ENCODE peak calls at places on chromosome 20, in six cellular contexts. One of them, this sample, is unnamed.

GRCh38 chr20:32612831-32613595 is 27.9 kb upstream of the NOL4L start:
- DNase-seq in substantia nigra: no peak
- DNase-seq in stomach: no peak
- DNase-seq in right cardiac atrium: no peak
- DNase-seq in caudate nucleus: no peak
- DNase-seq in CD4-positive, alpha-beta memory T cell: no peak
- DNase-seq in this sample: no peak

GRCh38 chr20:16423311-16424212 is 149.7 kb downstream of the KIF16B start:
- DNase-seq in CD4-positive, alpha-beta memory T cell: no peak
- DNase-seq in substantia nigra: no peak
- DNase-seq in caudate nucleus: no peak
- DNase-seq in stomach: no peak
- DNase-seq in right cardiac atrium: no peak
- DNase-seq in this sample: no peak

GRCh38 chr20:62906209-62906608 is 20.1 kb downstream of the DIDO1 start:
- DNase-seq in caudate nucleus: no peak
- DNase-seq in substantia nigra: no peak
- DNase-seq in CD4-positive, alpha-beta memory T cell: no peak
- DNase-seq in right cardiac atrium: no peak
- DNase-seq in stomach: no peak
- DNase-seq in this sample: no peak

GRCh38 chr20:43916875-43917371 is 2.3 kb downstream of the TOX2 start:
- DNase-seq in substantia nigra: no peak
- DNase-seq in right cardiac atrium: no peak
- DNase-seq in stomach: no peak
- DNase-seq in CD4-positive, alpha-beta memory T cell: no peak
- DNase-seq in caudate nucleus: no peak
- DNase-seq in this sample: no peak

GRCh38 chr20:47019106-47019824 is 124.6 kb downstream of the EYA2 start:
- DNase-seq in CD4-positive, alpha-beta memory T cell: no peak
- DNase-seq in stomach: no peak
- DNase-seq in caudate nucleus: no peak
- DNase-seq in right cardiac atrium: peak; percentile 28
- DNase-seq in substantia nigra: no peak
- DNase-seq in this sample: no peak

GRCh38 chr20:42041000-42041565 is 422.9 kb upstream of the CHD6 start:
- DNase-seq in CD4-positive, alpha-beta memory T cell: no peak
- DNase-seq in right cardiac atrium: no peak
- DNase-seq in stomach: no peak
- DNase-seq in substantia nigra: no peak
- DNase-seq in caudate nucleus: no peak
- DNase-seq in this sample: no peak

GRCh38 chr20:1875762-1876161 is 19.4 kb upstream of the SIRPA start:
- DNase-seq in right cardiac atrium: no peak
- DNase-seq in stomach: no peak
- DNase-seq in substantia nigra: no peak
- DNase-seq in CD4-positive, alpha-beta memory T cell: no peak
- DNase-seq in caudate nucleus: no peak
- DNase-seq in this sample: no peak

GRCh38 chr20:4795394-4795793 is 73.7 kb downstream of the PRND start:
- DNase-seq in substantia nigra: no peak
- DNase-seq in CD4-positive, alpha-beta memory T cell: no peak
- DNase-seq in stomach: no peak
- DNase-seq in caudate nucleus: no peak
- DNase-seq in right cardiac atrium: no peak
- DNase-seq in this sample: no peak

GRCh38 chr20:19785886-19786285 is 27.8 kb downstream of the RIN2 start:
- DNase-seq in CD4-positive, alpha-beta memory T cell: no peak
- DNase-seq in substantia nigra: no peak
- DNase-seq in stomach: no peak
- DNase-seq in caudate nucleus: no peak
- DNase-seq in right cardiac atrium: no peak
- DNase-seq in this sample: no peak

GRCh38 chr20:37226889-37227288 is 34.7 kb downstream of the GHRH start:
- DNase-seq in CD4-positive, alpha-beta memory T cell: no peak
- DNase-seq in caudate nucleus: no peak
- DNase-seq in right cardiac atrium: peak; percentile 71
- DNase-seq in stomach: peak; percentile 30
- DNase-seq in substantia nigra: no peak
- DNase-seq in this sample: no peak

GRCh38 chr20:15924556-15924955 is 648.7 kb downstream of the KIF16B start:
- DNase-seq in stomach: no peak
- DNase-seq in caudate nucleus: no peak
- DNase-seq in CD4-positive, alpha-beta memory T cell: no peak
- DNase-seq in substantia nigra: no peak
- DNase-seq in right cardiac atrium: no peak
- DNase-seq in this sample: no peak

GRCh38 chr20:52379723-52380336 is 188.3 kb upstream of the ZFP64 start:
- DNase-seq in right cardiac atrium: peak; percentile 20
- DNase-seq in CD4-positive, alpha-beta memory T cell: peak; percentile 28
- DNase-seq in caudate nucleus: no peak
- DNase-seq in stomach: peak; percentile 66
- DNase-seq in substantia nigra: peak; percentile 20
- DNase-seq in this sample: no peak

GRCh38 chr20:20821496-20822260 is 109.2 kb upstream of the RALGAPA2 start:
- DNase-seq in substantia nigra: no peak
- DNase-seq in stomach: no peak
- DNase-seq in right cardiac atrium: no peak
- DNase-seq in CD4-positive, alpha-beta memory T cell: no peak
- DNase-seq in caudate nucleus: no peak
- DNase-seq in this sample: no peak

GRCh38 chr20:44692932-44693476 is 22.2 kb upstream of the CCN5 start:
- DNase-seq in right cardiac atrium: peak; percentile 90
- DNase-seq in stomach: peak; percentile 33
- DNase-seq in caudate nucleus: no peak
- DNase-seq in CD4-positive, alpha-beta memory T cell: no peak
- DNase-seq in substantia nigra: no peak
- DNase-seq in this sample: peak; percentile 84

GRCh38 chr20:31695849-31696804 is 26.5 kb downstream of the BCL2L1 start:
- DNase-seq in stomach: no peak
- DNase-seq in substantia nigra: no peak
- DNase-seq in caudate nucleus: no peak
- DNase-seq in CD4-positive, alpha-beta memory T cell: no peak
- DNase-seq in right cardiac atrium: peak; percentile 55
- DNase-seq in this sample: peak; percentile 53

GRCh38 chr20:3563548-3564177 is 92.8 kb downstream of the ATRN start:
- DNase-seq in right cardiac atrium: no peak
- DNase-seq in caudate nucleus: no peak
- DNase-seq in stomach: no peak
- DNase-seq in CD4-positive, alpha-beta memory T cell: peak; percentile 32
- DNase-seq in substantia nigra: no peak
- DNase-seq in this sample: no peak

GRCh38 chr20:3749689-3750639 is 17.5 kb downstream of the HSPA12B start:
- DNase-seq in stomach: peak; percentile 39
- DNase-seq in substantia nigra: peak; percentile 24
- DNase-seq in caudate nucleus: no peak
- DNase-seq in right cardiac atrium: no peak
- DNase-seq in CD4-positive, alpha-beta memory T cell: no peak
- DNase-seq in this sample: no peak

GRCh38 chr20:31708839-31709534 is 13.7 kb downstream of the BCL2L1 start:
- DNase-seq in substantia nigra: no peak
- DNase-seq in stomach: peak; percentile 57
- DNase-seq in caudate nucleus: no peak
- DNase-seq in CD4-positive, alpha-beta memory T cell: no peak
- DNase-seq in right cardiac atrium: no peak
- DNase-seq in this sample: no peak

GRCh38 chr20:45407783-45408645 is at the start of gene DBNDD2:
- DNase-seq in CD4-positive, alpha-beta memory T cell: no peak
- DNase-seq in right cardiac atrium: peak; percentile 27
- DNase-seq in caudate nucleus: peak; percentile 51
- DNase-seq in substantia nigra: peak; percentile 78
- DNase-seq in stomach: no peak
- DNase-seq in this sample: no peak

GRCh38 chr20:62819494-62820174 is 2.8 kb downstream of the COL9A3 start:
- DNase-seq in caudate nucleus: no peak
- DNase-seq in right cardiac atrium: no peak
- DNase-seq in stomach: no peak
- DNase-seq in substantia nigra: peak; percentile 28
- DNase-seq in CD4-positive, alpha-beta memory T cell: no peak
- DNase-seq in this sample: no peak

GRCh38 chr20:62367136-62367482 is at the start of gene LAMA5:
- DNase-seq in caudate nucleus: no peak
- DNase-seq in CD4-positive, alpha-beta memory T cell: no peak
- DNase-seq in right cardiac atrium: peak; percentile 68
- DNase-seq in stomach: peak; percentile 72
- DNase-seq in substantia nigra: peak; percentile 18
- DNase-seq in this sample: no peak

GRCh38 chr20:45445805-45446562 is 23.6 kb upstream of the WFDC2 start:
- DNase-seq in caudate nucleus: no peak
- DNase-seq in stomach: no peak
- DNase-seq in CD4-positive, alpha-beta memory T cell: no peak
- DNase-seq in right cardiac atrium: no peak
- DNase-seq in substantia nigra: no peak
- DNase-seq in this sample: no peak

GRCh38 chr20:4684837-4685413 is 36.8 kb upstream of the PRND start:
- DNase-seq in stomach: no peak
- DNase-seq in CD4-positive, alpha-beta memory T cell: no peak
- DNase-seq in right cardiac atrium: no peak
- DNase-seq in caudate nucleus: no peak
- DNase-seq in substantia nigra: no peak
- DNase-seq in this sample: no peak

GRCh38 chr20:710762-711120 is 35.1 kb upstream of the SCRT2 start:
- DNase-seq in stomach: no peak
- DNase-seq in substantia nigra: no peak
- DNase-seq in caudate nucleus: no peak
- DNase-seq in CD4-positive, alpha-beta memory T cell: no peak
- DNase-seq in right cardiac atrium: no peak
- DNase-seq in this sample: no peak

GRCh38 chr20:1712634-1713625 is 55.4 kb upstream of the SIRPG start:
- DNase-seq in stomach: no peak
- DNase-seq in CD4-positive, alpha-beta memory T cell: no peak
- DNase-seq in caudate nucleus: no peak
- DNase-seq in right cardiac atrium: no peak
- DNase-seq in substantia nigra: no peak
- DNase-seq in this sample: no peak

GRCh38 chr20:32474009-32474716 is 111.0 kb downstream of the NOL4L start:
- DNase-seq in caudate nucleus: no peak
- DNase-seq in substantia nigra: no peak
- DNase-seq in right cardiac atrium: no peak
- DNase-seq in stomach: no peak
- DNase-seq in CD4-positive, alpha-beta memory T cell: no peak
- DNase-seq in this sample: no peak

GRCh38 chr20:43840382-43841070 is 74.1 kb upstream of the TOX2 start:
- DNase-seq in substantia nigra: no peak
- DNase-seq in stomach: no peak
- DNase-seq in right cardiac atrium: no peak
- DNase-seq in CD4-positive, alpha-beta memory T cell: peak; percentile 31
- DNase-seq in caudate nucleus: no peak
- DNase-seq in this sample: no peak

GRCh38 chr20:4957939-4958362 is 43.4 kb downstream of the SLC23A2 start:
- DNase-seq in stomach: no peak
- DNase-seq in right cardiac atrium: no peak
- DNase-seq in caudate nucleus: no peak
- DNase-seq in substantia nigra: no peak
- DNase-seq in CD4-positive, alpha-beta memory T cell: no peak
- DNase-seq in this sample: no peak

GRCh38 chr20:3238616-3239025 is 369 bp downstream of the SLC4A11 start:
- DNase-seq in caudate nucleus: no peak
- DNase-seq in right cardiac atrium: no peak
- DNase-seq in stomach: peak; percentile 34
- DNase-seq in substantia nigra: no peak
- DNase-seq in CD4-positive, alpha-beta memory T cell: peak; percentile 36
- DNase-seq in this sample: no peak

GRCh38 chr20:25481235-25481917 is 73.9 kb downstream of the GINS1 start:
- DNase-seq in substantia nigra: no peak
- DNase-seq in CD4-positive, alpha-beta memory T cell: no peak
- DNase-seq in right cardiac atrium: no peak
- DNase-seq in caudate nucleus: no peak
- DNase-seq in stomach: no peak
- DNase-seq in this sample: no peak

GRCh38 chr20:25297141-25297905 is 49.4 kb downstream of the PYGB start:
- DNase-seq in right cardiac atrium: no peak
- DNase-seq in caudate nucleus: no peak
- DNase-seq in stomach: no peak
- DNase-seq in substantia nigra: no peak
- DNase-seq in CD4-positive, alpha-beta memory T cell: no peak
- DNase-seq in this sample: no peak

GRCh38 chr20:25246182-25246943 is 1.5 kb upstream of the PYGB start:
- DNase-seq in right cardiac atrium: no peak
- DNase-seq in CD4-positive, alpha-beta memory T cell: no peak
- DNase-seq in substantia nigra: no peak
- DNase-seq in stomach: no peak
- DNase-seq in caudate nucleus: no peak
- DNase-seq in this sample: no peak

GRCh38 chr20:56872620-56873458 is 243.7 kb downstream of the TFAP2C start:
- DNase-seq in caudate nucleus: no peak
- DNase-seq in CD4-positive, alpha-beta memory T cell: no peak
- DNase-seq in stomach: no peak
- DNase-seq in right cardiac atrium: no peak
- DNase-seq in substantia nigra: no peak
- DNase-seq in this sample: no peak

GRCh38 chr20:34315236-34315635 is 12.1 kb upstream of the AHCY start:
- DNase-seq in caudate nucleus: no peak
- DNase-seq in right cardiac atrium: no peak
- DNase-seq in CD4-positive, alpha-beta memory T cell: no peak
- DNase-seq in stomach: no peak
- DNase-seq in substantia nigra: no peak
- DNase-seq in this sample: no peak
- H3K27ac ChIP-seq in caudate nucleus: no peak overlapping the region
- H3K27ac ChIP-seq in right cardiac atrium: no peak overlapping the region
- H3K27ac ChIP-seq in CD4-positive, alpha-beta memory T cell: no peak overlapping the region
- H3K27ac ChIP-seq in stomach: no peak overlapping the region
- H3K27ac ChIP-seq in substantia nigra: no peak overlapping the region
- H3K27ac ChIP-seq in this sample: no peak overlapping the region

GRCh38 chr20:50359607-50360217 is 150.5 kb upstream of the PTPN1 start:
- DNase-seq in CD4-positive, alpha-beta memory T cell: no peak
- DNase-seq in stomach: no peak
- DNase-seq in right cardiac atrium: no peak
- DNase-seq in caudate nucleus: no peak
- DNase-seq in substantia nigra: no peak
- DNase-seq in this sample: no peak
- H3K27ac ChIP-seq in CD4-positive, alpha-beta memory T cell: no peak overlapping the region
- H3K27ac ChIP-seq in stomach: no peak overlapping the region
- H3K27ac ChIP-seq in right cardiac atrium: no peak overlapping the region
- H3K27ac ChIP-seq in caudate nucleus: no peak overlapping the region
- H3K27ac ChIP-seq in substantia nigra: no peak overlapping the region
- H3K27ac ChIP-seq in this sample: no peak overlapping the region

GRCh38 chr20:63964412-63964811 is 5.3 kb downstream of the ZNF512B start:
- DNase-seq in stomach: no peak
- DNase-seq in caudate nucleus: no peak
- DNase-seq in CD4-positive, alpha-beta memory T cell: no peak
- DNase-seq in substantia nigra: no peak
- DNase-seq in right cardiac atrium: peak; percentile 12
- DNase-seq in this sample: no peak
- H3K27ac ChIP-seq in stomach: no peak overlapping the region
- H3K27ac ChIP-seq in caudate nucleus: no peak overlapping the region
- H3K27ac ChIP-seq in CD4-positive, alpha-beta memory T cell: no peak overlapping the region
- H3K27ac ChIP-seq in substantia nigra: no peak overlapping the region
- H3K27ac ChIP-seq in right cardiac atrium: no peak overlapping the region
- H3K27ac ChIP-seq in this sample: no peak overlapping the region

DNA sequence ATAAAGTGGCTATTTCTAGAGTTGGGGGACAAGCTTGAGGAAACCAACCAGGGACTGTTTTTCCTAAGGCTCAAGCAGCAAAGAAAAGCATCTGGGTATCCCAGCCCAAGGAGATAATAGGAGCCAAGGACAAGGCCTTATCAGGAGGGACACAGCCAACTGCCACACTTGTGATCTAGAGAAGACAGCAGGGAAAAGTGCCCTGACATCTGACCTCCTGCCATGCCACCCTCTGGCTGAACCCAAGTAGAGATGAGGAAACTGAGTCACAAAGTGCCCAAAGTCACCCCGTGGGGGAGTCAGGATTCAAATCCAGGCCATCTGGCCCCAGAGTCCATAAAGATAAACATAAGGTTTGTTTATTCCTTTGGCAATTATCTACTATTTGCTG is 3.6 kb upstream of the LBP start:
- DNase-seq in CD4-positive, alpha-beta memory T cell: no peak
- DNase-seq in stomach: no peak
- DNase-seq in right cardiac atrium: no peak
- DNase-seq in caudate nucleus: no peak
- DNase-seq in substantia nigra: no peak
- DNase-seq in this sample: no peak
- H3K27ac ChIP-seq in CD4-positive, alpha-beta memory T cell: no peak overlapping the region
- H3K27ac ChIP-seq in stomach: peak overlapping the region; percentile 14
- H3K27ac ChIP-seq in right cardiac atrium: no peak overlapping the region
- H3K27ac ChIP-seq in caudate nucleus: no peak overlapping the region
- H3K27ac ChIP-seq in substantia nigra: no peak overlapping the region
- H3K27ac ChIP-seq in this sample: no peak overlapping the region

This sample was measured in thoracic aorta.